ENCODE peak calls at places on chromosomes 5 and 9, in four cellular contexts. M, C, D and U are unnamed samples.

GRCh38 chr5:74643160-74643562 is 2.6 kb upstream of the ENC1 start:
- DNase-seq in M (peak), C (no peak), D (no peak), U (peak)

GRCh38 chr5:95900383-95900958 is 61.2 kb downstream of the ELL2 start:
- DNase-seq in M (peak), C (no peak), D (no peak), U (peak)

GRCh38 chr5:91146221-91146620 is 236.9 kb downstream of the ARRDC3 start:
- DNase-seq in M (peak), C (no peak), D (no peak), U (no peak)

GRCh38 chr5:180122875-180123274 is 51.3 kb upstream of the RNF130 start:
- DNase-seq in M (no peak), C (no peak), D (no peak), U (no peak)

GRCh38 chr5:65102501-65102825 is 333.7 kb downstream of the CWC27 start:
- DNase-seq in M (no peak), C (no peak), D (no peak), U (no peak)

GRCh38 chr9:96071245-96072124 is 196.0 kb downstream of the ERCC6L2 start:
- DNase-seq in M (peak), C (peak), D (no peak), U (no peak)

GRCh38 chr5:166382031-166382430 is 1909.4 kb upstream of the WWC1 start:
- DNase-seq in M (no peak), C (peak), D (no peak), U (no peak)

GRCh38 chr9:711761-712523 is 129.6 kb upstream of the DMRT1 start:
- DNase-seq in M (no peak), C (no peak), D (no peak), U (no peak)

GRCh38 chr9:126327016-126327749 is 554 bp downstream of the MVB12B start:
- DNase-seq in M (no peak), C (peak), D (peak), U (no peak)

GRCh38 chr5:173302546-173303155 is 25.6 kb downstream of the STC2 start:
- DNase-seq in M (peak), C (peak), D (no peak), U (peak)

GRCh38 chr9:132472199-132472598 is 62.2 kb downstream of the CFAP77 start:
- DNase-seq in M (no peak), C (no peak), D (no peak), U (no peak)

GRCh38 chr5:143182901-143183820 is 220.3 kb downstream of the NR3C1 start:
- DNase-seq in M (peak), C (no peak), D (peak), U (peak)

GRCh38 chr9:111965566-111966019 is 69.0 kb downstream of the UGCG start:
- DNase-seq in M (peak), C (no peak), D (no peak), U (peak)

GRCh38 chr9:79215819-79216218 is 355.9 kb upstream of the TLE4 start:
- DNase-seq in M (peak), C (no peak), D (no peak), U (no peak)

GRCh38 chr9:129138144-129138462 is 26.9 kb downstream of the PTPA start:
- DNase-seq in M (no peak), C (no peak), D (no peak), U (no peak)

GRCh38 chr9:72315089-72315509 is 49.9 kb downstream of the ZFAND5 start:
- DNase-seq in M (peak), C (peak), D (peak), U (peak)

GRCh38 chr9:69371001-69371400 is 46.0 kb downstream of the ENTREP1 start:
- DNase-seq in M (peak), C (no peak), D (no peak), U (no peak)

GRCh38 chr5:61416410-61416809 is 84.4 kb downstream of the ZSWIM6 start:
- DNase-seq in M (no peak), C (peak), D (no peak), U (no peak)

GRCh38 chr9:130893250-130894101 is 3.1 kb downstream of the QRFP start:
- DNase-seq in M (no peak), C (peak), D (peak), U (no peak)

GRCh38 chr5:179152144-179152895 is 92.1 kb downstream of the ZNF354C start:
- DNase-seq in M (no peak), C (no peak), D (no peak), U (no peak)

GRCh38 chr5:160492565-160492964 is 70.9 kb downstream of the PTTG1 start:
- DNase-seq in M (no peak), C (no peak), D (no peak), U (no peak)

GRCh38 chr9:117644133-117644532 is 60.1 kb upstream of the TLR4 start:
- DNase-seq in M (no peak), C (no peak), D (no peak), U (no peak)

GRCh38 chr9:117643288-117643654 is 60.9 kb upstream of the TLR4 start:
- DNase-seq in M (no peak), C (no peak), D (no peak), U (no peak)

GRCh38 chr9:117649126-117649525 is 55.1 kb upstream of the TLR4 start:
- DNase-seq in M (no peak), C (no peak), D (no peak), U (no peak)

GRCh38 chr9:117645245-117645636 is 59.0 kb upstream of the TLR4 start:
- DNase-seq in M (no peak), C (peak), D (no peak), U (no peak)

DNA sequence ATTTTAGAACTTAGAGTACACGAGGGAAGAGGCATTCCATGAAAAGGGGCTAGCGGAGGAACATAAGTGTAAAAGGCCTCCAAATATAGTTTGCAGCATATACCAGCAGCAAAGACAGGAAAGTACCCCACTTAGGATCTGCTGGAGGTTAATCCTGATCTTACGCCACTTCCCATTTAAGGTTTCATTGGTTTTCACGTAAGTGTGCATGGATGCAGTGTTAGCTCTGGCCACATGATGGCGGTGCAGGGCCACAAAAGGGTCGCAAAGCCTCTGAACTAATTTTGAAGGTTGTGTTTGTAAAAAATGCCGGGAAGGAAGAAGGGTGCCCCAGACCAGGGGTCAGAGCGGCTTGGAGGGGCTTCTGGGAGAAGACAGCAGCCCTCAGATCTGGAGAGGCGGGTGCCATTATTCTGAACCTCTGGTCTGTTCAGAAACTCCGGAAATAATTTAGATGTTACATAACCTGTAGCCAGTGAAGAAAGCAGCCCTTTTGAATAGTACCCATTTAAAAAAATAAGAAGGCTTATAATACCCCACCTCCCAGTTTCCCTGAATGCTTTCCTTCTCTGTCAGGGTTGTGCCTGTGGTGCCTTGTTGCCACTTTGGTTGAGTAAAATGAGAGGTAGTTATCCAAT is 59.5 kb upstream of the TLR4 start:
- DNase-seq in M (peak), C (peak), D (peak), U (peak)
- H3K4me3 ChIP-seq in M (no peak), C (no peak), D (peak), U (no peak)

GRCh38 chr5:141343953-141344463 is 379 bp downstream of the PCDHGA3 start:
- DNase-seq in M (no peak), C (no peak), D (no peak), U (no peak)
- H3K4me3 ChIP-seq in M (peak), C (no peak), D (peak), U (peak)

GRCh38 chr5:1884638-1885475 is 2.1 kb upstream of the IRX4 start:
- DNase-seq in M (no peak), C (peak), D (peak), U (no peak)
- H3K4me3 ChIP-seq in M (no peak), C (no peak), D (no peak), U (no peak)

GRCh38 chr5:150497274-150497988 is 10.5 kb upstream of the NDST1 start:
- DNase-seq in M (peak), C (no peak), D (peak), U (peak)

GRCh38 chr5:150498501-150498900 is 9.4 kb upstream of the NDST1 start:
- DNase-seq in M (no peak), C (peak), D (no peak), U (no peak)

GRCh38 chr5:150498971-150499370 is 9.0 kb upstream of the NDST1 start:
- DNase-seq in M (no peak), C (no peak), D (no peak), U (no peak)

GRCh38 chr5:150496534-150496933 is 11.4 kb upstream of the NDST1 start:
- DNase-seq in M (no peak), C (no peak), D (no peak), U (no peak)

DNA sequence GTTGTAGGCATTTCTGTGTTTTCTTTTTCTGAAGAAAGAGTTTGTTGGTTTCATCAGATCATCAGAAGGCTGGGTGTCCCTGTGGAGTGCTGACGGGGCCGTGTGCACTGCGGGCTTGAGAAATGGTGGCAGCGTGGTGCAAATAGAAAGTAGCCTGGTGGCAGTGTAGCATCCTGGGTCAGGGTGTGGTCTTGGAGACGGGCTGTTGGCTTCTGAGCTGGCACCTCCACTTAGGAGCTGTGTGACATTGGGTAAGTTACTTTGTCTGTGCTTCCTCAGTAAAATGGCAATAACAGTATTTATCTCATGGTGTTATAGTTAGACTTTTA is 10.0 kb upstream of the NDST1 start:
- DNase-seq in M (no peak), C (no peak), D (peak), U (no peak)
- H3K4me3 ChIP-seq in M (peak), C (peak), D (no peak), U (peak)

GRCh38 chr9:4116091-4116581 is 183.7 kb downstream of the GLIS3 start:
- DNase-seq in M (peak), C (no peak), D (no peak), U (no peak)
- H3K4me3 ChIP-seq in M (no peak), C (no peak), D (no peak), U (no peak)

GRCh38 chr9:120974181-120974580 is 47.6 kb upstream of the TRAF1 start:
- DNase-seq in M (no peak), C (no peak), D (no peak), U (no peak)
- H3K4me3 ChIP-seq in M (no peak), C (no peak), D (no peak), U (no peak)

GRCh38 chr5:88889165-88890069 is 6.4 kb upstream of the MEF2C start:
- DNase-seq in M (peak), C (peak), D (peak), U (no peak)
- H3K4me3 ChIP-seq in M (peak), C (peak), D (peak), U (peak)